ENCODE peak calls at places on chromosomes 1 and 21, in four cellular contexts. One of them, this sample, is unnamed.

GRCh38 chr1:12031039-12031980 is 12.0 kb downstream of the MIIP start:
- DNase-seq in A549: peak; percentile 45
- DNase-seq in stomach: peak; percentile 37
- DNase-seq in psoas muscle: peak; percentile 47
- DNase-seq in this sample: no peak

GRCh38 chr21:42518216-42518615 is 4.6 kb downstream of the SLC37A1 start:
- DNase-seq in stomach: no peak
- DNase-seq in psoas muscle: no peak
- DNase-seq in A549: peak; percentile 44
- DNase-seq in this sample: no peak

GRCh38 chr1:17358557-17358956 is 13.4 kb upstream of the PADI6 start:
- DNase-seq in psoas muscle: no peak
- DNase-seq in stomach: no peak
- DNase-seq in A549: no peak
- DNase-seq in this sample: no peak

GRCh38 chr21:46058339-46059145 is 39.4 kb upstream of the COL6A2 start:
- DNase-seq in stomach: peak; percentile 16
- DNase-seq in psoas muscle: no peak
- DNase-seq in A549: no peak
- DNase-seq in this sample: peak; percentile 46

GRCh38 chr1:11691928-11692711 is 610 bp downstream of the DRAXIN start:
- DNase-seq in psoas muscle: no peak
- DNase-seq in A549: no peak
- DNase-seq in stomach: no peak
- DNase-seq in this sample: no peak

GRCh38 chr1:215132156-215132555 is 49.6 kb downstream of the KCNK2 start:
- DNase-seq in psoas muscle: no peak
- DNase-seq in stomach: no peak
- DNase-seq in A549: no peak
- DNase-seq in this sample: no peak

GRCh38 chr21:36422279-36423098 is 37.3 kb downstream of the CHAF1B start:
- DNase-seq in psoas muscle: peak; percentile 43
- DNase-seq in A549: peak; percentile 54
- DNase-seq in stomach: peak; percentile 66
- DNase-seq in this sample: peak; percentile 81

GRCh38 chr21:34636961-34637360 is 22.0 kb upstream of the RCAN1 start:
- DNase-seq in stomach: no peak
- DNase-seq in A549: no peak
- DNase-seq in psoas muscle: no peak
- DNase-seq in this sample: no peak

GRCh38 chr1:79848316-79848715 is 841.8 kb upstream of the ADGRL4 start:
- DNase-seq in stomach: no peak
- DNase-seq in A549: no peak
- DNase-seq in psoas muscle: no peak
- DNase-seq in this sample: no peak

GRCh38 chr1:86191958-86192357 is 35.4 kb upstream of the COL24A1 start:
- DNase-seq in psoas muscle: no peak
- DNase-seq in A549: no peak
- DNase-seq in stomach: no peak
- DNase-seq in this sample: no peak

GRCh38 chr1:47629201-47629600 is 191.4 kb downstream of the FOXD2 start:
- DNase-seq in psoas muscle: no peak
- DNase-seq in A549: no peak
- DNase-seq in stomach: no peak
- DNase-seq in this sample: no peak

GRCh38 chr1:174940776-174941175 is 59.0 kb upstream of the CACYBP start:
- DNase-seq in stomach: no peak
- DNase-seq in A549: no peak
- DNase-seq in psoas muscle: no peak
- DNase-seq in this sample: no peak

GRCh38 chr1:183287191-183287675 is 101.2 kb downstream of the LAMC2 start:
- DNase-seq in A549: no peak
- DNase-seq in stomach: no peak
- DNase-seq in psoas muscle: peak; percentile 36
- DNase-seq in this sample: no peak

GRCh38 chr1:31934706-31935629 is 3.2 kb downstream of the PTP4A2 start:
- DNase-seq in psoas muscle: no peak
- DNase-seq in A549: no peak
- DNase-seq in stomach: no peak
- DNase-seq in this sample: no peak

GRCh38 chr1:167746013-167746672 is 24.4 kb downstream of the MPZL1 start:
- DNase-seq in A549: no peak
- DNase-seq in stomach: no peak
- DNase-seq in psoas muscle: no peak
- DNase-seq in this sample: no peak

GRCh38 chr1:9293512-9294439 is 1.1 kb downstream of the SPSB1 start:
- DNase-seq in A549: no peak
- DNase-seq in stomach: peak; percentile 33
- DNase-seq in psoas muscle: no peak
- DNase-seq in this sample: no peak

DNA sequence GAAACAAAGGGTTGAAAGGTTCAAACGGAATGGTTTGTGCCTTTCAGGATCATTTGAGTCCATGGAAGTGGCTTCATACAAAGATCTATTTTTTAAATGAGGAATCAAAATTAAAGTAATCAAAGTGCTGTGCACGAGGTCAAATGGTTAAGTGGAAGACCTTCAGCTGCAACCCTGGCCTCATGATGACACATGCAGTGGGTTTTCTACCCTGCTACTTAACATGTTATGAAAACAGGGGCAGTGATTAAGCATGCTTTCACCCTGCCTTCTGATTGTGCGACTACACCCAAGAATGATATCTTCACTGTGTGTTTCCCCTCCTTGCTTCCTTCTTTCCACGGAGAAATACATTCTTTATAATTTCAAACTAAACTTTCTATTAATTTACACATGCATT is 604.2 kb downstream of the LRRIQ3 start:
- DNase-seq in stomach: no peak
- DNase-seq in psoas muscle: no peak
- DNase-seq in A549: no peak
- DNase-seq in this sample: no peak
- H3K9me3 ChIP-seq in stomach: no peaks in the 10 kb centered on the region
- H3K9me3 ChIP-seq in psoas muscle: no peaks in the 10 kb centered on the region
- H3K9me3 ChIP-seq in A549: no peaks in the 10 kb centered on the region
- H3K9me3 ChIP-seq in this sample: no peaks in the 10 kb centered on the region

GRCh38 chr1:48817505-48818114 is 40.9 kb upstream of the BEND5 start:
- DNase-seq in A549: peak; percentile 8
- DNase-seq in stomach: peak; percentile 71
- DNase-seq in psoas muscle: peak; percentile 50
- DNase-seq in this sample: peak; percentile 80
- TF ChIP-seq CTCF in A549: peak; percentile 50
- TF ChIP-seq CTCF in stomach: peak; percentile 69
- TF ChIP-seq CTCF in psoas muscle: peak; percentile 67
- TF ChIP-seq CTCF in this sample: peak; percentile 90

GRCh38 chr1:227891223-227891954 is 56.3 kb downstream of the WNT9A start:
- DNase-seq in stomach: peak; percentile 20
- DNase-seq in A549: no peak
- DNase-seq in psoas muscle: no peak
- DNase-seq in this sample: peak; percentile 69
- H3K9me3 ChIP-seq in stomach: no peaks in the 10 kb centered on the region
- H3K9me3 ChIP-seq in A549: no peaks in the 10 kb centered on the region
- H3K9me3 ChIP-seq in psoas muscle: no peaks in the 10 kb centered on the region
- H3K9me3 ChIP-seq in this sample: no peaks in the 10 kb centered on the region

GRCh38 chr1:156912861-156913808 is 7.3 kb upstream of the LRRC71 start:
- DNase-seq in psoas muscle: no peak
- DNase-seq in stomach: no peak
- DNase-seq in A549: no peak
- DNase-seq in this sample: no peak
- TF ChIP-seq CTCF in psoas muscle: no peak
- TF ChIP-seq CTCF in stomach: no peak
- TF ChIP-seq CTCF in A549: no peak
- TF ChIP-seq CTCF in this sample: no peak